ENCODE peak calls at places on chromosomes 4 and X, in four cellular contexts. A is astrocyte, Y is right lobe of liver, X is MM.1S. J is an unnamed sample.

GRCh38 chr4:173529505-173530325 is at the start of gene HAND2:
- DNase-seq in A (no peak), Y (no peak), X (no peak), J (peak)

GRCh38 chrX:31658360-31658759 is 586.5 kb upstream of the FTHL17 start:
- DNase-seq in Y (no peak), A (peak), X (peak), J (peak)

GRCh38 chr4:16075975-16076757 is 7.7 kb downstream of the PROM1 start:
- DNase-seq in Y (no peak), A (no peak), X (no peak), J (no peak)

GRCh38 chr4:119100640-119101039 is 35.0 kb upstream of the MYOZ2 start:
- DNase-seq in Y (no peak), X (no peak), A (no peak), J (no peak)

GRCh38 chrX:24961809-24962208 is 54.0 kb downstream of the ARX start:
- DNase-seq in A (no peak), X (no peak), Y (no peak), J (no peak)

GRCh38 chr4:112552668-112553067 is 36.7 kb upstream of the NEUROG2 start:
- DNase-seq in X (no peak), A (peak), Y (no peak), J (peak)

GRCh38 chr4:39032218-39033085 is at the start of gene TMEM156:
- DNase-seq in A (no peak), Y (no peak), X (peak), J (no peak)

GRCh38 chr4:185011408-185011807 is 6.9 kb upstream of the HELT start:
- DNase-seq in Y (no peak), A (no peak), X (peak), J (no peak)

GRCh38 chr4:151644625-151645024 is 116.2 kb downstream of the GATB start:
- DNase-seq in Y (no peak), X (peak), A (no peak), J (no peak)

GRCh38 chr4:156237192-156237591 is 283.5 kb upstream of the CTSO start:
- DNase-seq in X (no peak), A (no peak), Y (no peak), J (no peak)

GRCh38 chrX:18353931-18354368 is 538 bp downstream of the SCML2 start:
- DNase-seq in A (no peak), X (peak), Y (peak), J (no peak)

GRCh38 chr4:184248216-184248615 is 30.5 kb upstream of the ENPP6 start:
- DNase-seq in X (no peak), Y (no peak), A (no peak), J (no peak)

GRCh38 chr4:108360857-108361820 is 192.4 kb upstream of the LEF1 start:
- DNase-seq in X (no peak), A (peak), Y (no peak), J (peak)

GRCh38 chr4:54840992-54841768 is 183.4 kb downstream of the KIT start:
- DNase-seq in A (no peak), Y (no peak), X (no peak), J (peak)

GRCh38 chr4:156898373-156899117 is 73.1 kb downstream of the PDGFC start:
- DNase-seq in X (no peak), A (no peak), Y (no peak), J (no peak)

GRCh38 chr4:120874792-120875774 is 47.4 kb downstream of the PRDM5 start:
- DNase-seq in Y (no peak), X (no peak), A (no peak), J (no peak)

GRCh38 chrX:102654696-102655095 is 3.4 kb downstream of the GPRASP1 start:
- DNase-seq in Y (no peak), X (no peak), A (no peak), J (no peak)

GRCh38 chr4:571838-572572 is 4.1 kb downstream of the TMEM271 start:
- DNase-seq in Y (no peak), X (no peak), A (no peak), J (no peak)

GRCh38 chrX:13051529-13052172 is 7.2 kb upstream of the FAM9C start:
- DNase-seq in X (no peak), A (peak), Y (no peak), J (no peak)

GRCh38 chr4:62415256-62415655 is 1215.1 kb downstream of the ADGRL3 start:
- DNase-seq in Y (no peak), A (no peak), X (no peak), J (no peak)

GRCh38 chr4:101953949-101954348 is 163.4 kb downstream of the BANK1 start:
- DNase-seq in Y (no peak), X (no peak), A (peak), J (peak)

GRCh38 chr4:86250006-86250405 is 109.8 kb downstream of the MAPK10 start:
- DNase-seq in X (no peak), Y (no peak), A (peak), J (no peak)

GRCh38 chr4:185993328-185993973 is 75.5 kb upstream of the TLR3 start:
- DNase-seq in Y (no peak), A (no peak), X (no peak), J (no peak)

GRCh38 chr4:84151574-84151973 is 347.5 kb downstream of the NKX6-1 start:
- DNase-seq in A (no peak), Y (no peak), X (no peak), J (no peak)

GRCh38 chrX:132815643-132816042 is 142.8 kb downstream of the HS6ST2 start:
- DNase-seq in Y (no peak), A (no peak), X (no peak), J (no peak)

GRCh38 chr4:18568600-18568999 is 547.0 kb upstream of the LCORL start:
- DNase-seq in X (peak), Y (no peak), A (no peak), J (no peak)

GRCh38 chr4:121783210-121783609 is 17.9 kb upstream of the EXOSC9 start:
- DNase-seq in Y (no peak), X (no peak), A (no peak), J (no peak)

GRCh38 chr4:25817059-25817681 is 45.6 kb downstream of the SEL1L3 start:
- DNase-seq in Y (no peak), A (peak), X (no peak), J (peak)

GRCh38 chrX:283115-283845 is 2.1 kb downstream of the PLCXD1 start:
- DNase-seq in Y (peak), A (peak), X (peak), J (peak)

GRCh38 chr4:24690436-24690835 is 104.9 kb upstream of the SOD3 start:
- DNase-seq in Y (no peak), A (no peak), X (no peak), J (no peak)

GRCh38 chr4:7429069-7429416 is 5.7 kb downstream of the PSAPL1 start:
- DNase-seq in Y (no peak), A (no peak), X (no peak), J (no peak)

GRCh38 chr4:47213971-47214370 is 182.6 kb downstream of the GABRB1 start:
- DNase-seq in X (no peak), Y (no peak), A (peak), J (peak)

GRCh38 chr4:184143770-184144564 is 73.7 kb downstream of the ENPP6 start:
- DNase-seq in X (no peak), A (no peak), Y (no peak), J (no peak)

GRCh38 chr4:103405415-103405814 is 207.3 kb upstream of the CENPE start:
- DNase-seq in A (no peak), X (peak), Y (no peak), J (no peak)

DNA sequence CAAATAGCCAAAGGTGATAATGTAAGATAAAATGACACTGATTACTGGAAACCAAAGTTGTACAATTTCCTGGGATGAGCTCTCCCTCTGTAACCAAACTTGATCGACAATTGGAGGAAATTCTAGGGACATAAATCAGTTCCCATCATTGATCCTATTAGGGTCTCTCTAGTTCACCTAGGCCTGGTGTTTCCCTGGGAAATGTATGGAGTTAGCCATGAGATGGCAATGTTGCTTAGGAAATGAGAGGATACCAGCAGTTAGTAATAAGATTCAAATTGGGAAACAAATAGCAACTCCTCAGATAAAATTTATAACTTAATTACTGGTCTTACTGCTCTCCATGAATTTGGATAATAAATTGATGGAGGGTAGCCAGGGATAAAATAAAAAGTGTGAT is 52.2 kb downstream of the SPATA18 start:
- DNase-seq in Y (no peak), X (no peak), A (no peak), J (no peak)
- TF ChIP-seq CTCF in Y (no peak), X (no peak), A (peak), J (peak)

GRCh38 chrX:70332600-70332999 is 42.7 kb downstream of the KIF4A start:
- DNase-seq in Y (no peak), A (no peak), X (no peak), J (peak)
- TF ChIP-seq CTCF in Y (no peak), A (peak), X (no peak), J (no peak)

GRCh38 chr4:1769692-1770091 is 23.4 kb upstream of the FGFR3 start:
- DNase-seq in Y (no peak), X (no peak), A (no peak), J (no peak)
- TF ChIP-seq CTCF in Y (no peak), X (no peak), A (no peak), J (no peak)

GRCh38 chr4:27084685-27085356 is 224.2 kb downstream of the STIM2 start:
- DNase-seq in Y (peak), A (peak), X (peak), J (no peak)
- TF ChIP-seq CTCF in Y (no peak), A (no peak), X (peak), J (peak)

DNA sequence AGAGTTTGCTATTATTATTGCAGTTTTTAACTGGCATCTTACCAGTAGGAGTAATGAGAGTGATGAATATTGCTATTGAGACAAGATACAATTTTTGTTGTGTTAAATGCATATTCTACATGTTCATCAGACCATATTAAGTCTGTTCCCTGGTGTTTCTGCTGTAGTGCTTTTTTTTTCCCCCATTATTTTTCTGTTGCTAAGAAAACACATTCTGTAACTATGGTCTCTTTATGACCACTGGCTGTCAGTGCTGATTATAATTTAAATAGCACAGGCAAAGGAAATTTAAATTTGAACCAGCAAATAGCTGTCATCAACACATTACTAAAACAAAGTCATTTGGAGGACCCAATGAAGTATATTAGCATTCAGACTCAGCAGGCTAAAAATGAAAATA is 98.3 kb upstream of the ANKRD50 start:
- DNase-seq in Y (no peak), X (no peak), A (no peak), J (no peak)
- TF ChIP-seq CTCF in Y (no peak), X (no peak), A (no peak), J (no peak)

GRCh38 chr4:40299704-40300336 is 35.3 kb upstream of the CHRNA9 start:
- DNase-seq in Y (no peak), A (no peak), X (no peak), J (peak)
- TF ChIP-seq CTCF in Y (no peak), A (no peak), X (peak), J (no peak)

DNA sequence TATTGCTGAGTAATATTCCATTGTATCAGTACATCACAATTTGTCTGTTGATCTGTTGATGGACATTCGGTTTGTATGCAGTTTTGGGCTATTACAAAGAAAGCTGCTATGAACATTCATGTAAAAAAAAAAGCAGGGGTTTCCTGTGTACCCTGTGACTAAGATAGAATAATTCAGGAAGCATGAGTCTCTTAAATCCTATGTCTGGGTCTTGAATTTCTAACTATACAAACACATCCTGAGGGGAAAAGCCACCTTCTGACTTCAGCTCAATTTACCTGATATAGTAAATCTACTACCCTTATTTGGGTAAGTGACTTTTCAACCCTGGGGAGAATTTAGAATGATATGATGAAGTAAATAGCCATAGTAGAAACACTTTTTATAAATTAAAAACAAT is 94.6 kb upstream of the FUNDC1 start:
- DNase-seq in A (no peak), X (no peak), Y (no peak), J (no peak)
- TF ChIP-seq CTCF in A (no peak), X (no peak), Y (no peak), J (no peak)

GRCh38 chrX:138775501-138775900 is 64.0 kb upstream of the FGF13 start:
- DNase-seq in A (peak), Y (no peak), X (peak), J (peak)

GRCh38 chrX:138777230-138777629 is 65.7 kb upstream of the FGF13 start:
- DNase-seq in X (no peak), A (no peak), Y (no peak), J (no peak)
- TF ChIP-seq CTCF in X (no peak), A (no peak), Y (no peak), J (peak)

J was measured in HFFc6.